ENCODE peak calls at places on chromosomes 6 and 20, in seven cellular contexts. O is astrocyte of the spinal cord, G is HepG2, D is right cardiac atrium, X is cardiac fibroblast, W is epithelial cell of esophagus, N is stomach. B is an unnamed sample.

GRCh38 chr20:41462372-41463161 is 95.9 kb upstream of the EMILIN3 start:
- DNase-seq in O (no peak), G (no peak), D (no peak), X (no peak), W (no peak), N (no peak), B (no peak)

GRCh38 chr20:50844430-50845100 is 49.7 kb downstream of the BCAS4 start:
- DNase-seq in O (peak), G (peak), D (no peak), X (peak), W (peak), N (peak), B (peak)

GRCh38 chr20:25020345-25020744 is 27.8 kb upstream of the APMAP start:
- DNase-seq in O (no peak), G (no peak), D (no peak), X (no peak), W (no peak), N (no peak), B (no peak)

GRCh38 chr6:57313711-57314471 is 3.5 kb upstream of the PRIM2 start:
- DNase-seq in O (peak), G (no peak), D (peak), X (peak), W (peak), N (no peak), B (peak)

GRCh38 chr20:30811896-30812671 is 445.4 kb upstream of the DEFB115 start:
- DNase-seq in O (peak), G (no peak), D (peak), X (peak), W (peak), N (no peak), B (no peak)

GRCh38 chr20:3777726-3778629 is 3.3 kb downstream of the SPEF1 start:
- DNase-seq in O (no peak), G (no peak), D (peak), X (peak), W (peak), N (peak), B (no peak)

GRCh38 chr6:48859562-48859961 is 603.5 kb downstream of the MMUT start:
- DNase-seq in O (no peak), G (no peak), D (no peak), X (no peak), W (no peak), N (no peak), B (no peak)

GRCh38 chr6:155126727-155127439 is 131.8 kb downstream of the TIAM2 start:
- DNase-seq in O (peak), G (peak), D (no peak), X (peak), W (peak), N (no peak), B (peak)

GRCh38 chr20:4018015-4018748 is 2.8 kb upstream of the RNF24 start:
- DNase-seq in O (no peak), G (no peak), D (no peak), X (peak), W (peak), N (no peak), B (no peak)

GRCh38 chr6:81572020-81572419 is 180.5 kb downstream of the TENT5A start:
- DNase-seq in O (no peak), G (no peak), D (no peak), X (no peak), W (no peak), N (no peak), B (no peak)

GRCh38 chr6:70028246-70028645 is 161.9 kb downstream of the COL19A1 start:
- DNase-seq in O (no peak), G (no peak), D (no peak), X (no peak), W (no peak), N (no peak), B (no peak)

GRCh38 chr6:131807644-131808459 is at the start of gene ENPP1:
- DNase-seq in O (peak), G (peak), D (peak), X (peak), W (peak), N (peak), B (no peak)

DNA sequence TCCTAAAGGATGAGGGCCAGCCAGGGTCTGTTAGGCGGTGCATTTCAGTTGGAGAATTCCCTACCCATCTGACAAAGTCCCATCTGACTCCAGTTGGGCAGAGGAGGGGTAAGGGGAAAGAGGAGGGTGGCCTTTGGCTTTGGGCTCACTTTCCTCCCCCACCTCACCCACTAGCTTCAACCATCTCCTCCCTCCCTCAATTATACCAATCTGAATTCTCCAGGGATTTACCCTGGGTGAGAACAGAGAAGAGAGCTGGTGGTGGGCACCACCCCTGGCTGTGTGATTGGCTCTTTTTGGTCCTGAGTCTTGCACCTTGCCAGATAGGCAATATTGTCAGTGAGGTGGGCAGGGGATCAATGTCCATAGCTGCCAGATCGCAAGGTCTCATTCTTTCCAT is 3.2 kb downstream of the HMGA1 start:
- DNase-seq in O (no peak), G (no peak), D (no peak), X (no peak), W (no peak), N (no peak), B (no peak)
- H3K4me3 ChIP-seq in O (no peak), G (no peak), D (no peak), X (no peak), W (no peak), N (no peak), B (no peak)

GRCh38 chr6:169145476-169145875 is 108.2 kb downstream of the THBS2 start:
- DNase-seq in O (no peak), G (no peak), D (no peak), X (no peak), W (no peak), N (no peak), B (no peak)
- H3K4me3 ChIP-seq in O (no peak), G (no peak), D (no peak), X (no peak), W (no peak), N (no peak), B (no peak)

DNA sequence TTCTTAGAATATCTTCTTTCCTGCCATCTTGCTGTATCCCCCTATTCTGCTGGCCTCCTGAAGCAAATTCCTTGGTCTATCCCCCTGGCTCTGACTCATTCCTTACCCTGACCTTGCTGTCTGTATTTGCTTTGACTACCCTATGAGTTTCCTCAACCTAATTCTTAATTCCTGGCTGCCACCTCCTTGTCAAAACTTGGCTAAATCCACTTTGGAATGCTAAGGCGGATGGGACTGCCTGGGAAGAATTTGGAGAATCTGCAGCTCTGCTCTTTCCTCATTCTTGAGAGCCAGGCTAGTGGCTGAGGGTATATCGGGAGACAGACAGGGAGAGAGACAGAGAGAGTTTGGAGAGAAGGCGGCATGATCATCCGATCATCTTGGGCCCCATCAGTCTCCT is 24.4 kb downstream of the CAP2 start:
- DNase-seq in O (peak), G (no peak), D (no peak), X (peak), W (peak), N (no peak), B (peak)
- H3K4me3 ChIP-seq in O (no peak), G (no peak), D (no peak), X (no peak), W (no peak), N (no peak), B (no peak)

GRCh38 chr6:68638225-68638900 is 3.3 kb downstream of the ADGRB3 start:
- DNase-seq in O (peak), G (peak), D (peak), X (peak), W (peak), N (peak), B (no peak)
- H3K4me3 ChIP-seq in O (no peak), G (no peak), D (no peak), X (no peak), W (no peak), N (no peak), B (no peak)

B was measured in skeletal muscle cell.